ENCODE peak calls at places on chromosomes 3 and 15, in seven cellular contexts. Q, F, J, D, R, W and H are unnamed samples. For H3K4me1, the result is how much of the 10 kb centered on the place peaks cover.

GRCh38 chr3:126264381-126264780 is 84.0 kb upstream of the ALDH1L1 start:
- DNase-seq in Q (no peak), J (no peak), R (no peak), W (no peak), F (no peak), D (no peak), H (no peak)

GRCh38 chr3:40951636-40952035 is 247.7 kb upstream of the CTNNB1 start:
- DNase-seq in D (no peak), F (no peak), W (no peak), R (no peak), J (no peak), Q (no peak), H (no peak)

GRCh38 chr3:101379695-101380376 is 59.5 kb upstream of the IMPG2 start:
- DNase-seq in W (no peak), D (no peak), F (no peak), R (no peak), Q (no peak), J (no peak), H (no peak)

GRCh38 chr3:16437640-16438039 is 75.9 kb downstream of the RFTN1 start:
- DNase-seq in Q (no peak), W (no peak), R (no peak), D (no peak), J (peak), F (no peak), H (no peak)

GRCh38 chr15:75170711-75171341 is 30.9 kb upstream of the C15orf39 start:
- DNase-seq in Q (no peak), W (no peak), J (no peak), D (no peak), F (no peak), R (no peak), H (no peak)

GRCh38 chr3:45665101-45665572 is 24.1 kb upstream of the SACM1L start:
- DNase-seq in F (no peak), W (peak), Q (peak), J (no peak), D (peak), R (peak), H (peak)

GRCh38 chr3:66406186-66406585 is 94.6 kb downstream of the LRIG1 start:
- DNase-seq in R (no peak), D (no peak), Q (no peak), J (peak), W (no peak), F (peak), H (no peak)

GRCh38 chr3:43345246-43345645 is 58.9 kb downstream of the SNRK start:
- DNase-seq in R (no peak), D (no peak), J (no peak), Q (no peak), W (no peak), F (no peak), H (no peak)

GRCh38 chr3:45841380-45841700 is 579 bp downstream of the LZTFL1 start:
- DNase-seq in D (peak), F (no peak), R (peak), Q (no peak), W (no peak), J (no peak), H (no peak)

GRCh38 chr3:183548262-183548769 is 7.2 kb downstream of the KLHL6 start:
- DNase-seq in D (no peak), J (no peak), Q (no peak), F (no peak), W (no peak), R (peak), H (no peak)

GRCh38 chr3:168094877-168095610 is 680 bp downstream of the GOLIM4 start:
- DNase-seq in Q (peak), D (peak), W (peak), J (peak), R (peak), F (peak), H (peak)

GRCh38 chr3:157127831-157128767 is 31.8 kb downstream of the CCNL1 start:
- DNase-seq in W (peak), Q (peak), R (no peak), J (no peak), F (peak), D (no peak), H (no peak)

GRCh38 chr15:41876689-41877088 is 17.2 kb downstream of the SPTBN5 start:
- DNase-seq in Q (peak), R (no peak), J (no peak), W (no peak), F (no peak), D (no peak), H (no peak)

GRCh38 chr3:149224736-149225594 is 3.3 kb upstream of the CP start:
- DNase-seq in Q (no peak), J (no peak), R (no peak), W (no peak), F (no peak), D (no peak), H (no peak)

GRCh38 chr15:70526974-70527325 is 236.4 kb downstream of the UACA start:
- DNase-seq in J (no peak), Q (no peak), D (no peak), R (no peak), F (no peak), W (no peak), H (no peak)

GRCh38 chr3:31265646-31266423 is 266.9 kb upstream of the STT3B start:
- DNase-seq in Q (no peak), D (no peak), R (peak), W (no peak), F (no peak), J (no peak), H (no peak)

GRCh38 chr15:85582719-85583089 is 202.3 kb downstream of the AKAP13 start:
- DNase-seq in F (peak), Q (peak), D (peak), J (peak), W (no peak), R (no peak), H (no peak)

GRCh38 chr3:195260286-195260905 is 10.6 kb downstream of the XXYLT1 start:
- DNase-seq in W (no peak), D (peak), Q (no peak), R (peak), J (no peak), F (no peak), H (no peak)

GRCh38 chr3:36957862-36958686 is 13.2 kb upstream of the TRANK1 start:
- DNase-seq in D (peak), F (no peak), W (no peak), R (no peak), J (no peak), Q (no peak), H (no peak)

GRCh38 chr3:46898321-46899150 is 21.0 kb downstream of the PTH1R start:
- DNase-seq in Q (no peak), D (no peak), R (peak), W (no peak), F (no peak), J (no peak), H (no peak)

GRCh38 chr15:85839637-85840036 is 44.9 kb upstream of the KLHL25 start:
- DNase-seq in J (no peak), R (no peak), D (no peak), W (no peak), F (no peak), Q (no peak), H (no peak)

GRCh38 chr3:43389388-43390254 is 103.3 kb downstream of the SNRK start:
- DNase-seq in J (no peak), Q (peak), F (no peak), R (no peak), W (no peak), D (peak), H (peak)

GRCh38 chr3:159038405-159038804 is 236.6 kb downstream of the MFSD1 start:
- DNase-seq in F (no peak), W (no peak), Q (no peak), R (no peak), J (no peak), D (no peak), H (no peak)

GRCh38 chr3:113096158-113096893 is 105.5 kb downstream of the GTPBP8 start:
- DNase-seq in Q (no peak), W (no peak), R (no peak), D (no peak), J (no peak), F (no peak), H (no peak)

GRCh38 chr3:15102256-15102655 is 3.3 kb upstream of the RBSN start:
- DNase-seq in J (peak), R (no peak), W (no peak), D (peak), Q (peak), F (peak), H (peak)

GRCh38 chr15:36911322-36911944 is 188.9 kb downstream of the MEIS2 start:
- DNase-seq in W (no peak), J (no peak), Q (no peak), F (no peak), R (peak), D (no peak), H (no peak)

GRCh38 chr15:57432141-57432701 is 55.9 kb downstream of the CGNL1 start:
- DNase-seq in F (no peak), W (no peak), J (no peak), Q (peak), R (peak), D (no peak), H (no peak)

GRCh38 chr15:24772709-24773373 is 97.3 kb downstream of the NPAP1 start:
- DNase-seq in R (peak), Q (peak), J (peak), D (peak), F (peak), W (no peak), H (peak)

GRCh38 chr15:51162865-51163762 is 68.4 kb upstream of the TNFAIP8L3 start:
- DNase-seq in J (peak), D (peak), W (peak), F (peak), Q (peak), R (peak), H (no peak)

GRCh38 chr3:183818041-183818620 is 7.2 kb downstream of the MAP6D1 start:
- DNase-seq in Q (no peak), J (no peak), W (no peak), D (no peak), R (no peak), F (no peak), H (no peak)

GRCh38 chr15:88255496-88256171 is 905 bp downstream of the NTRK3 start:
- DNase-seq in J (no peak), R (peak), Q (no peak), D (no peak), W (no peak), F (no peak), H (peak)

GRCh38 chr15:88258021-88258641 is 1.6 kb upstream of the NTRK3 start:
- DNase-seq in J (no peak), F (no peak), Q (no peak), D (no peak), R (peak), W (peak), H (peak)

GRCh38 chr15:88257311-88257901 is 867 bp upstream of the NTRK3 start:
- DNase-seq in D (no peak), W (no peak), Q (no peak), J (no peak), R (peak), F (no peak), H (no peak)

GRCh38 chr15:88255109-88255495 is 1.4 kb downstream of the NTRK3 start:
- DNase-seq in J (no peak), D (no peak), R (peak), W (no peak), Q (no peak), F (no peak), H (no peak)

GRCh38 chr15:88256261-88257230 is at the start of gene NTRK3:
- DNase-seq in W (no peak), Q (no peak), R (peak), F (no peak), J (no peak), D (no peak), H (no peak)
- TF ChIP-seq POLR2AphosphoS5 in W (no peak), Q (no peak), R (no peak), F (no peak), J (no peak), D (no peak), H (no peak)

GRCh38 chr3:152295344-152295743 is 26.6 kb downstream of the MBNL1 start:
- DNase-seq in Q (no peak), F (no peak), W (no peak), J (no peak), R (no peak), D (no peak), H (no peak)
- H3K4me1 ChIP-seq in Q (half or more), F (half or more), W (under half), J (half or more), R (under half), D (under half), H (under half)

DNA sequence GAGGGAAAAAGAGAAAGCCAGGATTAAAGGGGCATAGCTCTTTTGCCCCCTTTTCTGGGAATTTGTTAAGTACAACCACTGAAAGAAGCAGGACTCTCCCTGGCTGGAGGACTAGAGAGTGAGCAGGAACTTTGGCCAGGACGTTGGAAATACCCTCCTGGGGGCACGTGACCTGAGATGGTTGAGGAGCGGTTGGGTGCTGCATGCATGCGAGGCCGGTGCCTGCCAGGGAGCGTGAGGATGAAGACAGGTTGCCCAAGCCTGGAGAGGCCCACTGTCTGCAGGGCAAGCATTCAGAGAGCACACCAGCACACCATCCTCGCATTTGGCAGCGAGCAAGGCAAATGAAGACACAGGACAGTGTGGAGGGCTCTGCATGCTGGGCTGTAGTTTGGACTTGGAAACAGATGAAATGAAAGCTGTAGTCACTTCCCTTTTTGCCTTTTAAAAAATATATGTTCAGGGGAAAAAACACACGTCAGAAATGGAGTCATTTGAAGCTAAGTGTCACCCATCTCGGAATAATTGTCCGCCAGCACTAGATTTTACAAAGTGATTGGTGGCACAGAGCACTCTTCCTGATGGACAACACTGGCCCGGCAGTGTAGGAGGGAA is 217.6 kb downstream of the SLCO3A1 start:
- DNase-seq in D (no peak), Q (no peak), F (no peak), J (no peak), R (no peak), W (no peak), H (no peak)
- TF ChIP-seq POLR2AphosphoS5 in D (no peak), Q (no peak), F (no peak), J (no peak), R (no peak), W (no peak), H (no peak)

DNA sequence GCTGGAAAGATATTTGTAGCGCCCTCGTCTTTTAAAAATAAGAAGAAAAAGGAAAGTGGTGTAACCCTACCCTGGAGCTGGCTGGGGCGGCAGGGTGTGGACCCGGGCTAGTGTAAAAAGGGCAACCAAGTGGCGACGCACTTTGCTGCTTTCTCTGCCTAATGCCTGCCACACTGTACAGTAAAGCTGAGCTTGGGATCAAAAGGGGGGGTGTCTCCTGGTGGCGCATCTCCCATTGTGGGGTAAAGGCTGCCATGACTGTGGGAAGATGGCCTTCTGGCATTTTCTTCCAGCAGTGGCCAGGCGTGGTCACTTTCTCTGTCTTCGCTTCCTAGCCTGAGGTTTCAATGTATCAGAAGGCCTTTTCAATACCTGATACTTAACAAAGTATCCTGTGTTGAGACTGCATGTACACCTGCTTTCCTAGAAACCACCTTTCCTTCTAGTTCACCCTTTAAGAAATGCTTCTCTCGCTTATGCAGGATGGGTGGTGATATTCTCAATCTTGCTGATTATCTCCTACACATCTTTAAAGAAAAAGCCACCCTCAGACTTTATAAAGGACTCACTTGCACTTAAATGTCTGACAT is 901 bp downstream of the ARL6IP5 start:
- DNase-seq in Q (peak), R (no peak), D (peak), W (no peak), F (no peak), J (peak), H (no peak)
- H3K4me1 ChIP-seq in Q (half or more), R (under half), D (half or more), W (under half), F (half or more), J (half or more), H (under half)